ENCODE peak calls at places on chromosomes 1 and 21, in six cellular contexts. U is suprapubic skin, T is fibroblast of lung, C is esophagus squamous epithelium, D is psoas muscle, F is astrocyte of the spinal cord. O is an unnamed sample.

GRCh38 chr1:160741597-160742348 is 2.7 kb downstream of the SLAMF7 start:
- DNase-seq in U (no peak), T (no peak), C (no peak), D (no peak), F (no peak), O (no peak)

GRCh38 chr21:45417256-45417950 is 12.4 kb downstream of the COL18A1 start:
- DNase-seq in U (no peak), T (no peak), C (no peak), D (peak; percentile 24), F (peak; percentile 35), O (no peak)

GRCh38 chr21:17455451-17455850 is 57.4 kb upstream of the CXADR start:
- DNase-seq in U (no peak), T (no peak), C (no peak), D (no peak), F (no peak), O (no peak)

GRCh38 chr21:45991606-45992301 is 10.2 kb downstream of the COL6A1 start:
- DNase-seq in U (peak; percentile 60), T (no peak), C (no peak), D (peak; percentile 27), F (no peak), O (no peak)

GRCh38 chr1:181166377-181167196 is 78.1 kb downstream of the IER5 start:
- DNase-seq in U (peak; percentile 78), T (peak; percentile 80), C (no peak), D (peak; percentile 71), F (peak; percentile 74), O (no peak)

GRCh38 chr1:185565314-185565713 is 168.9 kb upstream of the HMCN1 start:
- DNase-seq in U (no peak), T (no peak), C (no peak), D (no peak), F (peak; percentile 85), O (peak; percentile 87)

GRCh38 chr1:154463512-154463990 is 38.5 kb upstream of the TDRD10 start:
- DNase-seq in U (no peak), T (no peak), C (no peak), D (no peak), F (peak; percentile 56), O (no peak)

GRCh38 chr1:9129391-9130041 is 614 bp upstream of the GPR157 start:
- DNase-seq in U (peak; percentile 94), T (no peak), C (peak; percentile 49), D (peak; percentile 92), F (peak; percentile 50), O (no peak)

GRCh38 chr1:119859647-119860046 is 36.7 kb downstream of the ADAM30 start:
- DNase-seq in U (no peak), T (peak; percentile 77), C (no peak), D (no peak), F (peak; percentile 75), O (peak; percentile 59)

GRCh38 chr1:178055093-178055492 is 38.8 kb upstream of the RASAL2 start:
- DNase-seq in U (no peak), T (peak; percentile 6), C (no peak), D (no peak), F (no peak), O (no peak)

GRCh38 chr1:205275133-205275532 is 46.4 kb downstream of the NUAK2 start:
- DNase-seq in U (no peak), T (no peak), C (no peak), D (no peak), F (no peak), O (no peak)

GRCh38 chr1:2595261-2595811 is 8.8 kb downstream of the PRXL2B start:
- DNase-seq in U (peak; percentile 71), T (no peak), C (no peak), D (no peak), F (no peak), O (no peak)

GRCh38 chr1:229819091-229819490 is 193.0 kb downstream of the URB2 start:
- DNase-seq in U (no peak), T (no peak), C (no peak), D (no peak), F (peak; percentile 2), O (no peak)

GRCh38 chr1:244603498-244603897 is 49.4 kb upstream of the DESI2 start:
- DNase-seq in U (no peak), T (peak; percentile 65), C (no peak), D (no peak), F (peak; percentile 38), O (no peak)

GRCh38 chr21:32463367-32463766 is 50.9 kb downstream of the EVA1C start:
- DNase-seq in U (no peak), T (peak; percentile 22), C (no peak), D (no peak), F (peak; percentile 62), O (no peak)

GRCh38 chr1:60875139-60875538 is 207.2 kb upstream of the NFIA start:
- DNase-seq in U (no peak), T (no peak), C (no peak), D (no peak), F (no peak), O (no peak)

GRCh38 chr1:4700801-4701200 is 46.4 kb downstream of the AJAP1 start:
- DNase-seq in U (no peak), T (no peak), C (no peak), D (no peak), F (no peak), O (no peak)

GRCh38 chr1:67753776-67754525 is 69.0 kb downstream of the GADD45A start:
- DNase-seq in U (no peak), T (no peak), C (no peak), D (no peak), F (no peak), O (no peak)

GRCh38 chr1:186491351-186491750 is 30.4 kb upstream of the PDC start:
- DNase-seq in U (no peak), T (no peak), C (no peak), D (no peak), F (no peak), O (no peak)

GRCh38 chr1:164630626-164631396 is 71.8 kb downstream of the PBX1 start:
- DNase-seq in U (no peak), T (no peak), C (no peak), D (no peak), F (no peak), O (no peak)

GRCh38 chr1:27111771-27112573 is 43.0 kb downstream of the SLC9A1 start:
- DNase-seq in U (no peak), T (peak; percentile 99), C (peak; percentile 59), D (peak; percentile 89), F (peak; percentile 98), O (peak; percentile 99)

GRCh38 chr1:203524152-203524551 is 30.2 kb downstream of the OPTC start:
- DNase-seq in U (no peak), T (no peak), C (no peak), D (no peak), F (no peak), O (no peak)

GRCh38 chr1:18581420-18581880 is 49.2 kb upstream of the PAX7 start:
- DNase-seq in U (no peak), T (no peak), C (no peak), D (peak; percentile 56), F (peak; percentile 1), O (no peak)

GRCh38 chr1:21560916-21561638 is 51.9 kb downstream of the ALPL start:
- DNase-seq in U (no peak), T (no peak), C (no peak), D (peak; percentile 14), F (no peak), O (no peak)

GRCh38 chr1:214335567-214335966 is 54.6 kb downstream of the SMYD2 start:
- DNase-seq in U (no peak), T (no peak), C (no peak), D (no peak), F (no peak), O (no peak)

GRCh38 chr1:146020058-146020738 is 1.3 kb downstream of the HJV start:
- DNase-seq in U (peak; percentile 31), T (no peak), C (no peak), D (no peak), F (no peak), O (no peak)

GRCh38 chr1:11979453-11979817 is 809 bp upstream of the MFN2 start:
- DNase-seq in U (no peak), T (no peak), C (peak; percentile 51), D (no peak), F (no peak), O (no peak)
- H3K4me3 ChIP-seq in U (peak overlapping the region; percentile 98), T (peak overlapping the region; percentile 98), C (peak overlapping the region; percentile 70), D (peak overlapping the region; percentile 88), F (peak overlapping the region; percentile 97), O (peak overlapping the region; percentile 80)

GRCh38 chr1:29249951-29250581 is 13.7 kb downstream of the PTPRU start:
- DNase-seq in U (no peak), T (no peak), C (no peak), D (no peak), F (no peak), O (no peak)
- H3K4me3 ChIP-seq in U (no peak overlapping the region), T (no peak overlapping the region), C (no peak overlapping the region), D (no peak overlapping the region), F (no peak overlapping the region), O (no peak overlapping the region)

DNA sequence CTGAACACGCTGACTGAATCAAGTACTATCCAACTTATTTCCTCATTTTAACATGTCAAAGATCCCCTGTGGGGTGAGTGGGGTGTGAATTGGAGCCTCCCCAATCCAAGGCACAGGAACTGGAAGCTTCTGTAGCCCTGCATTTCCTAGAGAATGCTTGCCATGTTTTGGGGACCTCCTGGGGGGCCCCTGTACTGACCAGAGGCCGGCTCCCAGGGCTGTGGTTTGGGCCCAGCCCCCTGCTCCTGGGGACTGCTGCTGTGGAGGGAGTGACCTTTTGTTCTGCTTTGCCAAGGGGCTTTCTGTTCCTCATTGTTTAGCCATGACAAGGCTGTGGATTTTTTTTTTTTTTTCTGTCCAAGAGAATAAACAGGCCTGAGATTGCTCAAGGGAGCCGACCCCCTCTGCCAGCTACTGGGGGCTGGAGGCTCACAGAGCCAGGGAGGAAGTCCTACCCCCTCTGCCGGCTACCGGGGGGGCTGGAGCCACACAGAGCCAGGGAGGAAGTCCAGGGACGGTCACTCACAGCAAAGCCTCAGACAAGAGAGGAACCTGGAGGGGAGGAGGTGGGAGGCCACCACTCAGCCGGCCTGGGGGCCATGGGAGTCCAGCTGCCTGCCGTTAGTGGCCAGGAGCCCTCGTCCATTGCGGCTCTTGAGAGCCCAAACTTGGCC is 17.4 kb downstream of the TNFRSF1B start:
- DNase-seq in U (peak; percentile 95), T (peak; percentile 90), C (no peak), D (peak; percentile 93), F (peak; percentile 92), O (peak; percentile 28)
- H3K4me3 ChIP-seq in U (peak overlapping the region; percentile 24), T (peak overlapping the region; percentile 17), C (peak overlapping the region; percentile 42), D (peak overlapping the region; percentile 33), F (no peak overlapping the region), O (no peak overlapping the region)

GRCh38 chr1:6485937-6486250 is 5.6 kb downstream of the PLEKHG5 start:
- DNase-seq in U (no peak), T (no peak), C (no peak), D (no peak), F (no peak), O (no peak)

GRCh38 chr1:6483761-6484117 is 7.7 kb downstream of the PLEKHG5 start:
- DNase-seq in U (no peak), T (no peak), C (no peak), D (no peak), F (no peak), O (no peak)

GRCh38 chr1:6483010-6483760 is 8.3 kb downstream of the PLEKHG5 start:
- DNase-seq in U (no peak), T (no peak), C (no peak), D (no peak), F (no peak), O (no peak)

GRCh38 chr1:6485140-6485936 is 6.1 kb downstream of the PLEKHG5 start:
- DNase-seq in U (no peak), T (no peak), C (no peak), D (no peak), F (no peak), O (no peak)

DNA sequence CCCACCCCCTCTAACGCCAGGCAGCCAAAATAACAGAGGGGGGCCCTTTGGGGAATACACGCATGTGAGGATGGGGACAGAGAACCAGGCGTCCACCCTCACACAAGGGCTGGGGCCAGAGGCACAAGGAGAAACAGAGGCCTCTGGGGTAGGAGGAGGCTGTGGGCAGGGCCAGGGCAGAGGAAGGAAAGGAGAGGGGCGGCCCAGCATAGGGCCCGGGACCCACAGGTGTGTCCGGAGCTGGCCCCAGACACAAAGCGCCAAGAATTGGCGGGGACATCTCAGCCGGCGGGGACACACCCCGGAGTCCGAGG is 6.7 kb downstream of the PLEKHG5 start:
- DNase-seq in U (no peak), T (no peak), C (no peak), D (no peak), F (no peak), O (no peak)
- H3K4me3 ChIP-seq in U (peak overlapping the region; percentile 65), T (peak overlapping the region; percentile 33), C (peak overlapping the region; percentile 69), D (peak overlapping the region; percentile 61), F (peak overlapping the region; percentile 50), O (peak overlapping the region; percentile 65)